ENCODE peak calls at places on chromosomes 1 and 21, in five cellular contexts. V is HuH-7, O is DMS53, F is GM03348, H is NCI-H69. Z is an unnamed sample.

GRCh38 chr1:17895986-17896385 is 140.9 kb downstream of the ACTL8 start:
- DNase-seq in V (no peak), O (no peak), F (no peak), H (no peak), Z (no peak)

GRCh38 chr1:160214481-160215140 is 9.4 kb downstream of the PEA15 start:
- DNase-seq in V (no peak), O (no peak), F (no peak), H (no peak), Z (peak)

GRCh38 chr1:3454811-3455618 is 550 bp downstream of the ARHGEF16 start:
- DNase-seq in V (peak), O (peak), F (no peak), H (peak), Z (no peak)

GRCh38 chr1:201511925-201512539 is 5.1 kb upstream of the CSRP1 start:
- DNase-seq in V (no peak), O (peak), F (no peak), H (peak), Z (no peak)

GRCh38 chr1:167367705-167368104 is 147.0 kb downstream of the POU2F1 start:
- DNase-seq in V (no peak), O (no peak), F (no peak), H (peak), Z (no peak)

GRCh38 chr1:110258734-110259133 is 48.6 kb downstream of the KCNC4 start:
- DNase-seq in V (no peak), O (no peak), F (no peak), H (peak), Z (peak)

GRCh38 chr1:54581621-54582035 is 33.6 kb downstream of the ACOT11 start:
- DNase-seq in V (no peak), O (no peak), F (peak), H (peak), Z (peak)

GRCh38 chr1:15173863-15174614 is 20.5 kb downstream of the TMEM51 start:
- DNase-seq in V (no peak), O (peak), F (no peak), H (no peak), Z (no peak)

GRCh38 chr21:46226920-46227599 is 1.5 kb downstream of the LSS start:
- DNase-seq in V (peak), O (no peak), F (peak), H (peak), Z (peak)

GRCh38 chr1:166612886-166613285 is 226.4 kb upstream of the POGK start:
- DNase-seq in V (no peak), O (no peak), F (no peak), H (no peak), Z (no peak)

GRCh38 chr1:27332536-27333281 is 9.1 kb upstream of the SYTL1 start:
- DNase-seq in V (peak), O (peak), F (peak), H (peak), Z (peak)